ENCODE peak calls at places on chromosome 12, in nine cellular contexts. One of them, this sample, is unnamed.

GRCh38 chr12:89309815-89310214 is 42.5 kb downstream of the DUSP6 start:
- DNase-seq in testis: no peak
- DNase-seq in Caco-2: no peak
- DNase-seq in RWPE1: no peak
- DNase-seq in astrocyte: no peak
- DNase-seq in adrenal gland: no peak
- DNase-seq in heart left ventricle: no peak
- DNase-seq in CD8-positive, alpha-beta T cell: no peak
- DNase-seq in ovary: no peak
- DNase-seq in this sample: no peak

GRCh38 chr12:68370006-68370590 is 37.9 kb upstream of the MDM1 start:
- DNase-seq in astrocyte: no peak
- DNase-seq in RWPE1: no peak
- DNase-seq in heart left ventricle: no peak
- DNase-seq in ovary: no peak
- DNase-seq in testis: no peak
- DNase-seq in CD8-positive, alpha-beta T cell: no peak
- DNase-seq in adrenal gland: no peak
- DNase-seq in Caco-2: no peak
- DNase-seq in this sample: no peak

GRCh38 chr12:111597731-111598636 is 1.1 kb downstream of the ATXN2 start:
- DNase-seq in CD8-positive, alpha-beta T cell: peak; percentile 26
- DNase-seq in RWPE1: peak; percentile 55
- DNase-seq in Caco-2: peak; percentile 65
- DNase-seq in heart left ventricle: peak; percentile 54
- DNase-seq in testis: peak; percentile 54
- DNase-seq in ovary: peak; percentile 67
- DNase-seq in adrenal gland: peak; percentile 71
- DNase-seq in astrocyte: no peak
- DNase-seq in this sample: peak; percentile 90

GRCh38 chr12:116099664-116100432 is 177.6 kb downstream of the MED13L start:
- DNase-seq in ovary: no peak
- DNase-seq in testis: no peak
- DNase-seq in CD8-positive, alpha-beta T cell: no peak
- DNase-seq in astrocyte: no peak
- DNase-seq in RWPE1: no peak
- DNase-seq in adrenal gland: no peak
- DNase-seq in heart left ventricle: no peak
- DNase-seq in Caco-2: no peak
- DNase-seq in this sample: no peak

GRCh38 chr12:123083661-123084571 is 67.0 kb downstream of the PITPNM2 start:
- DNase-seq in ovary: no peak
- DNase-seq in Caco-2: no peak
- DNase-seq in astrocyte: no peak
- DNase-seq in testis: no peak
- DNase-seq in RWPE1: no peak
- DNase-seq in CD8-positive, alpha-beta T cell: no peak
- DNase-seq in adrenal gland: no peak
- DNase-seq in heart left ventricle: no peak
- DNase-seq in this sample: no peak

GRCh38 chr12:52005903-52006703 is 643 bp upstream of the TAMALIN start:
- DNase-seq in CD8-positive, alpha-beta T cell: peak; percentile 38
- DNase-seq in testis: peak; percentile 59
- DNase-seq in RWPE1: no peak
- DNase-seq in ovary: no peak
- DNase-seq in adrenal gland: no peak
- DNase-seq in heart left ventricle: peak; percentile 58
- DNase-seq in Caco-2: no peak
- DNase-seq in astrocyte: no peak
- DNase-seq in this sample: peak; percentile 75

GRCh38 chr12:49524660-49525324 is 14.0 kb upstream of the KCNH3 start:
- DNase-seq in Caco-2: no peak
- DNase-seq in CD8-positive, alpha-beta T cell: no peak
- DNase-seq in RWPE1: no peak
- DNase-seq in ovary: no peak
- DNase-seq in adrenal gland: no peak
- DNase-seq in heart left ventricle: no peak
- DNase-seq in astrocyte: peak; percentile 13
- DNase-seq in testis: no peak
- DNase-seq in this sample: peak; percentile 26

GRCh38 chr12:28222081-28222700 is 31.9 kb downstream of the CCDC91 start:
- DNase-seq in ovary: no peak
- DNase-seq in astrocyte: peak; percentile 46
- DNase-seq in Caco-2: no peak
- DNase-seq in heart left ventricle: no peak
- DNase-seq in adrenal gland: no peak
- DNase-seq in testis: no peak
- DNase-seq in RWPE1: no peak
- DNase-seq in CD8-positive, alpha-beta T cell: peak; percentile 57
- DNase-seq in this sample: no peak

GRCh38 chr12:79592865-79593264 is 97.9 kb downstream of the PAWR start:
- DNase-seq in CD8-positive, alpha-beta T cell: no peak
- DNase-seq in heart left ventricle: no peak
- DNase-seq in ovary: no peak
- DNase-seq in adrenal gland: no peak
- DNase-seq in astrocyte: no peak
- DNase-seq in RWPE1: no peak
- DNase-seq in Caco-2: no peak
- DNase-seq in testis: no peak
- DNase-seq in this sample: no peak

GRCh38 chr12:47276253-47277070 is 196.7 kb upstream of the AMIGO2 start:
- DNase-seq in adrenal gland: no peak
- DNase-seq in heart left ventricle: no peak
- DNase-seq in ovary: no peak
- DNase-seq in testis: no peak
- DNase-seq in RWPE1: peak; percentile 77
- DNase-seq in astrocyte: no peak
- DNase-seq in CD8-positive, alpha-beta T cell: peak; percentile 62
- DNase-seq in Caco-2: peak; percentile 48
- DNase-seq in this sample: no peak

GRCh38 chr12:74984631-74985030 is 225.0 kb downstream of the KCNC2 start:
- DNase-seq in heart left ventricle: no peak
- DNase-seq in Caco-2: no peak
- DNase-seq in CD8-positive, alpha-beta T cell: no peak
- DNase-seq in ovary: no peak
- DNase-seq in astrocyte: no peak
- DNase-seq in RWPE1: no peak
- DNase-seq in testis: no peak
- DNase-seq in adrenal gland: no peak
- DNase-seq in this sample: no peak

GRCh38 chr12:3310271-3311026 is 180.6 kb upstream of the PRMT8 start:
- DNase-seq in heart left ventricle: no peak
- DNase-seq in astrocyte: no peak
- DNase-seq in ovary: no peak
- DNase-seq in Caco-2: no peak
- DNase-seq in RWPE1: no peak
- DNase-seq in CD8-positive, alpha-beta T cell: no peak
- DNase-seq in testis: no peak
- DNase-seq in adrenal gland: no peak
- DNase-seq in this sample: no peak

GRCh38 chr12:124039276-124039675 is 66.3 kb downstream of the ZNF664 start:
- DNase-seq in adrenal gland: no peak
- DNase-seq in ovary: no peak
- DNase-seq in testis: no peak
- DNase-seq in RWPE1: no peak
- DNase-seq in astrocyte: peak; percentile 84
- DNase-seq in CD8-positive, alpha-beta T cell: no peak
- DNase-seq in Caco-2: no peak
- DNase-seq in heart left ventricle: no peak
- DNase-seq in this sample: no peak

DNA sequence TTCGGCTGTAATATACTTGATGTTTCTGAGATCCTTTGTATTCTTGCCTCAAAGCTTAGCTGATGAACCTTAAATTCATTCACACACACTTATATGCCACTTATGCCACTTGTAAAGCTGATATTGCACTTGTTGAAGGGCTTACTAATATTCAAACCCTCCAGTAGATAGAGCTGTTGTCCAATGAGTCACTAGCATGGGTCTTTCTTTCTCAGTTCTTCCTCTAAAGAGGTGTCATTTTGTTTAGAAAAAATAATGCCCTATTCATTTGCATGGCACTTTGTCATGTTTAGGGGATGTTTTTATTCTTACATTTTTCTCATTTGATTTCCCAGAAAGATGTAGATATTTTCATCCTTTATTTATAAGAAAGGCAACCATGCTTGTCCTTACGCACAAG is 56.4 kb downstream of the MON2 start:
- DNase-seq in heart left ventricle: no peak
- DNase-seq in CD8-positive, alpha-beta T cell: no peak
- DNase-seq in ovary: no peak
- DNase-seq in astrocyte: no peak
- DNase-seq in Caco-2: no peak
- DNase-seq in adrenal gland: no peak
- DNase-seq in testis: no peak
- DNase-seq in RWPE1: no peak
- DNase-seq in this sample: no peak
- TF ChIP-seq CTCF in heart left ventricle: peak; percentile 7
- TF ChIP-seq CTCF in CD8-positive, alpha-beta T cell: no peak
- TF ChIP-seq CTCF in ovary: no peak
- TF ChIP-seq CTCF in astrocyte: no peak
- TF ChIP-seq CTCF in Caco-2: no peak
- TF ChIP-seq CTCF in adrenal gland: no peak
- TF ChIP-seq CTCF in testis: no peak
- TF ChIP-seq CTCF in RWPE1: no peak
- TF ChIP-seq CTCF in this sample: no peak

DNA sequence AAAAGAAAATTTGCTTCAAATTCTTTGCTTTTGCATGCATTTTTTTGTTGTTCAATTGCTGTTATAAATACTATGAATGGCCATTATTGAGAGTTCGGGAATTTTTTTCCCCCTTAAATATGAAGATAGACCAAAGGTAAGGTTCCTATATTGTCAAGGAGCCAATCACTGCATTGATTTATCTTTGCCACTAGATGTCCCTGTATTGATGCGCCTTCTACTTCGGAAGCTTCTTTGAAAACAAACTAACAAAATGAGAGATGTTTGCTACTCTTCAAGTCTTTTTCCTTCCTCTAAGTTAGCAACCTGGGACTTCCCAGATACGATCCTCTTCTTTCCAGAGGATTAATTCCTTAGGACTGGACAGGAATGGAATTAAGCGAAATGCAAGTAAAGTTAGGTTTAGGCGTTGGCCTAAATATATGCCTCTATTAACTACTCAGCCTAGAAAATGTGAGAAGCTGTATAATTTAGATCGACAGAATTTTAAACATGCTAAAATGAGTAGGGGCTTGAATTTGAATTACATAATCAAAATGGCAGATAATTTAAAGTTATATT is 318.1 kb downstream of the AEBP2 start:
- DNase-seq in testis: no peak
- DNase-seq in RWPE1: no peak
- DNase-seq in Caco-2: peak; percentile 23
- DNase-seq in CD8-positive, alpha-beta T cell: no peak
- DNase-seq in heart left ventricle: no peak
- DNase-seq in adrenal gland: no peak
- DNase-seq in ovary: no peak
- DNase-seq in astrocyte: peak; percentile 52
- DNase-seq in this sample: no peak
- TF ChIP-seq CTCF in testis: peak; percentile 54
- TF ChIP-seq CTCF in RWPE1: peak; percentile 30
- TF ChIP-seq CTCF in Caco-2: peak; percentile 80
- TF ChIP-seq CTCF in CD8-positive, alpha-beta T cell: peak; percentile 10
- TF ChIP-seq CTCF in heart left ventricle: peak; percentile 54
- TF ChIP-seq CTCF in adrenal gland: peak; percentile 66
- TF ChIP-seq CTCF in ovary: no peak
- TF ChIP-seq CTCF in astrocyte: peak; percentile 74
- TF ChIP-seq CTCF in this sample: no peak

DNA sequence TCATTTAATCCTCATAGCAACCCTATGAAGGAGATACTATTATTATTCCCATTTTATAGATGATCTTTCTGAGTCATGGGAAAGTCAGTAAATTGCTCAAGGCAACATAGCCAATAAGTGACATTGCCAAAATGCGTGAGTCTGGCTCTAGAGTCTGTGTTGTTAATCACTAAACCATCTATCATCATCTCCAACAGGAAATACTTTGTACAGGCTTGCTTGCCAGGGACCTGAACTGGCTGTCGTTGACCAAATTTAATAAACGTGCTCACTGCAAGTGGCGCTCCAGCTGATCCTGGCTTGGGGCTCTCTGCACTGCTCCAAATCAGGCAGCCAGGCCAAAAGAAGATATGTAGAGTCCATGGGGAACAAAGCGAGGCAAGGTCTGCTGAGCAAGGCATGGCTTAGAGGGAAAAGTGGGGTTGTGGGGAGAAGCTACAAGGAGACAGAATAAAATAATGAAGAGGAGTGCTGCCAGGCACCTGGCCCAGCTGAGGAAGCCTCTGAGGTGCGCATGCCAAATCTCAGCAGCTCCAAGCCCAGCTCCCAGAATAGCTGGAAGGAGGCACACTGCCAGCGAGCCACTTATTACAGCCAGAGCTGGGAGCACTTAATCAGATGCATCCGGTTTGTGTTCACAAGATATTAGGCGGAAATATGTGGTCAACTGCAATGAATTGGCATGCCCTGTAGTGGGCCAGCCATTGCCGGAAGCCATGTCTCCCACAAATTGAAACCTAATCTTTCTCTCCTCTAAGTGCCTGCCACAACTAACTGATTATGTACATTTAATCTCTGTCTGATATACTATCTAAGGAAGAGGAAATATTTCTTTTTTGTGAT is 43.3 kb upstream of the PTPRO start:
- DNase-seq in testis: peak; percentile 32
- DNase-seq in ovary: no peak
- DNase-seq in heart left ventricle: peak; percentile 84
- DNase-seq in astrocyte: peak; percentile 90
- DNase-seq in RWPE1: peak; percentile 72
- DNase-seq in adrenal gland: peak; percentile 21
- DNase-seq in CD8-positive, alpha-beta T cell: no peak
- DNase-seq in Caco-2: no peak
- DNase-seq in this sample: peak; percentile 92
- TF ChIP-seq CTCF in testis: no peak
- TF ChIP-seq CTCF in ovary: no peak
- TF ChIP-seq CTCF in heart left ventricle: no peak
- TF ChIP-seq CTCF in astrocyte: no peak
- TF ChIP-seq CTCF in RWPE1: no peak
- TF ChIP-seq CTCF in adrenal gland: no peak
- TF ChIP-seq CTCF in CD8-positive, alpha-beta T cell: no peak
- TF ChIP-seq CTCF in Caco-2: no peak
- TF ChIP-seq CTCF in this sample: no peak

DNA sequence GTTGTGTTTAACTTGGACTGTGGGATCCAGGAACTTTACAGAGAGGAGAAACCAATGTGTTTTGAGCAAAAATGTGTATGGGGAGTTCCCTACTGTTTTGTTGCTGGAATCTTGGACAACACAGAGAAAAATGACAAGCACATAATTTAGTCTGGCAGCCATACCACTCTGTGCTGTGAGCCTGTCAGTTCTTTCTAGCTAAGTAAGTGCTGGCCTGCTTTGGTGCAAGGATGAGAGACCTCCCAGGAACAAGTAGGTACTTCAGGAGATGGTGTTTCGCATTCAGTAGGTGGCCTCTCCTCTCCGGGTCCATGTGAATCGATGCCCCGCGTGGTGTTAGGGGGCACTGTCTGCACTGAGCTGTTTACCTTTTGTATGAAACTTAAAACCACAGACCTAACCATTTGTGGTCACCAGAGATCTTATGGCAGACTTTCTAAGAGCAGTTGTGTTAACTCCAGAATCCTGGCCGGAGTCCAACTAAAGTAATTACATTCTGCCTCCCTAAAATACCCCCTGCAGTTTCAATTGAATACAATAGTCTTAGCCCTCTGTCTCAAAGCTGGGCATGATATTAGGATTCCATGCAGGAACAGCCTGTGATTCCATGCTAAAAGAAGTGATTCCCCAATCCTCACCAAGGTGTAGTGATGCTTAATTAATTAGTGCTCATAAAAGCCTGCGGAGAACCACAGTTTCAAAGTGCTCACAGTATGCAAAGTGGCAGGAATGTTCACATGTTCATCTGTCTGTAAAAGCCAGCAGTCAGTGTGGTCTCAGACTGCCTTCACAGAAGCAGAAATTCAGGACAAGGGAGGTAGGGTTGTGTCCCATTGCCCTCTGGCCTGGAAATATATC is 64.2 kb downstream of the LLPH start:
- DNase-seq in CD8-positive, alpha-beta T cell: no peak
- DNase-seq in heart left ventricle: no peak
- DNase-seq in testis: no peak
- DNase-seq in ovary: no peak
- DNase-seq in astrocyte: peak; percentile 76
- DNase-seq in RWPE1: no peak
- DNase-seq in adrenal gland: no peak
- DNase-seq in Caco-2: no peak
- DNase-seq in this sample: no peak
- TF ChIP-seq CTCF in CD8-positive, alpha-beta T cell: no peak
- TF ChIP-seq CTCF in heart left ventricle: no peak
- TF ChIP-seq CTCF in testis: no peak
- TF ChIP-seq CTCF in ovary: no peak
- TF ChIP-seq CTCF in astrocyte: peak; percentile 16
- TF ChIP-seq CTCF in RWPE1: no peak
- TF ChIP-seq CTCF in adrenal gland: no peak
- TF ChIP-seq CTCF in Caco-2: no peak
- TF ChIP-seq CTCF in this sample: no peak